ENCODE peak calls at places on chromosomes 4 and X, in eight cellular contexts. V is GM06990, Q is tibial artery, R is fibroblast of lung, L is coronary artery, F is AG04450, D is right lobe of liver, X is HL-60. N is an unnamed sample.

GRCh38 chr4:71355045-71355444 is 16.2 kb downstream of the SLC4A4 start:
- DNase-seq in X (no peak), L (no peak), R (no peak), D (no peak), Q (no peak), V (no peak), F (no peak), N (no peak)

GRCh38 chrX:74924449-74925209 is 623 bp downstream of the NEXMIF start:
- DNase-seq in F (no peak), Q (peak), L (no peak), R (peak), D (peak), X (peak), V (peak), N (peak)

GRCh38 chr4:21366840-21367239 is 581.7 kb downstream of the KCNIP4 start:
- DNase-seq in F (no peak), V (no peak), L (no peak), D (no peak), R (no peak), Q (no peak), X (no peak), N (no peak)

GRCh38 chr4:10095296-10095991 is 21.2 kb downstream of the WDR1 start:
- DNase-seq in L (no peak), Q (no peak), F (no peak), D (no peak), V (no peak), R (no peak), X (no peak), N (no peak)

GRCh38 chrX:56762220-56762619 is 33.2 kb downstream of the NBDY start:
- DNase-seq in V (no peak), L (no peak), Q (no peak), F (no peak), D (no peak), R (no peak), X (no peak), N (no peak)

GRCh38 chrX:267771-268261 is 13.4 kb upstream of the PLCXD1 start:
- DNase-seq in Q (peak), F (no peak), X (no peak), D (no peak), R (no peak), V (no peak), L (peak), N (peak)

GRCh38 chr4:120070191-120070590 is 3.5 kb upstream of the MAD2L1 start:
- DNase-seq in D (no peak), X (no peak), R (peak), Q (no peak), L (no peak), F (no peak), V (no peak), N (no peak)

GRCh38 chr4:54840992-54841768 is 183.4 kb downstream of the KIT start:
- DNase-seq in V (no peak), R (peak), L (no peak), Q (no peak), D (no peak), X (peak), F (no peak), N (no peak)

GRCh38 chr4:164318350-164318749 is 435.6 kb upstream of the SMIM31 start:
- DNase-seq in X (no peak), L (no peak), R (no peak), V (no peak), Q (no peak), D (no peak), F (no peak), N (no peak)

GRCh38 chr4:68451246-68452211 is 4.3 kb downstream of the TMPRSS11E start:
- DNase-seq in R (no peak), V (no peak), X (no peak), L (no peak), Q (no peak), D (no peak), F (no peak), N (no peak)

GRCh38 chr4:8242782-8243556 is 26.6 kb upstream of the HTRA3 start:
- DNase-seq in V (no peak), R (no peak), Q (no peak), D (peak), L (no peak), F (no peak), X (no peak), N (no peak)

GRCh38 chr4:69032847-69033638 is 63.2 kb upstream of the UGT2B7 start:
- DNase-seq in V (no peak), X (no peak), R (no peak), F (no peak), D (no peak), L (no peak), Q (no peak), N (no peak)

GRCh38 chrX:125374169-125374568 is 54.5 kb downstream of the TEX13C start:
- DNase-seq in L (no peak), D (no peak), X (no peak), V (no peak), R (no peak), Q (no peak), F (no peak), N (no peak)

GRCh38 chrX:32948130-32948529 is 263.2 kb downstream of the DMD start:
- DNase-seq in L (no peak), R (no peak), V (no peak), Q (no peak), D (no peak), F (no peak), X (no peak), N (no peak)

GRCh38 chr4:4377683-4378082 is 9.2 kb upstream of the NSG1 start:
- DNase-seq in R (no peak), D (peak), V (no peak), X (no peak), F (no peak), L (no peak), Q (no peak), N (no peak)

DNA sequence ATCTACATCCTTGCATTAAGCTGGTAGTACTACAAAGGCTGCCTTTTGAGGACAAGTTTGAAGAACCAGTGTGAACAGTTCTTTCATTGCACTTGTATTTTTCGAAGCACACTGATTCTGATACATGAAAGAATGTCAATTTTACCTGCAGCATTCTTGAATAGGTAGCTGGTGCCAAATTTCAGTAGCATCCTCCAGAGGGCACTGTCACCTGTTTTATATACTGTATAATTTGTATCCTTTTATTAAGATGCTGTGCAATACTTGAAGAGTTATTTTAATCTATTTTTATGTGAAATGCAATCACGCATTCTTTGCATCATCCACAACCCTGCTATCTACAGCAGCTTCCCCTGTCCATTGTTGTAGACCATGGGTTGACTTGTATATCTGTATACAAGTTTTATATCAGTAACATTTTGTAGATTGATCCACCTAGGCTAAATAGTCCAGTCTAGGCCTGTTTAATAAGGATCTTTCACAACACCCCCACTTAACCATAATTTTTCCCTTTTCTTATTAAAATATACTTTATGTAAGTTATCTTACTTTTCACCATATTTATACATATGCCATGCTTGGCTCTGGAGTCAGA is 325.7 kb downstream of the PCDH7 start:
- DNase-seq in L (no peak), F (no peak), Q (no peak), D (no peak), V (no peak), R (peak), X (no peak), N (no peak)
- TF ChIP-seq CTCF in L (no peak), F (peak), Q (peak), D (peak), V (peak), R (no peak), X (peak), N (peak)

DNA sequence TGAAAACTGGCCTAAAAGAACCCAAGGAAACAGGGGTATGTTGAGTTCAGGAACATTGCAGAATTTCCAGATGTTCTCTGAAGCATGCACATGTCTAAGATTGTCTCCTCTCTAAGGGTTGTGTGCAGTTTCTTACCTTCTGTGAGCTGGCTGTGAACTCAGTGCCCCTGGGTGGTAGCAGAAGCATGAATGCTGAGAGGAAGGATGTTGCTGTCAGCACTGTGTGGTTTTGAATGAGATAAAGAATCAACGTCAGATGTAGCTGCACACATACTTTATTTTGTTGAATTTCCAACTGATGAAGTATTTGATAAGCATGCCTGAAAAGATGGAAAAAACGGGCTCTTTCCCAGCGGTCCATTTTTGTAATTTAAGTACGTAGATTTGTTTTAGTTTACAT is 23.8 kb upstream of the CD38 start:
- DNase-seq in V (no peak), F (no peak), R (peak), D (no peak), Q (no peak), X (peak), L (no peak), N (no peak)
- H3K4me3 ChIP-seq in V (no peak), F (no peak), R (no peak), D (no peak), Q (no peak), X (no peak), L (no peak), N (no peak)

DNA sequence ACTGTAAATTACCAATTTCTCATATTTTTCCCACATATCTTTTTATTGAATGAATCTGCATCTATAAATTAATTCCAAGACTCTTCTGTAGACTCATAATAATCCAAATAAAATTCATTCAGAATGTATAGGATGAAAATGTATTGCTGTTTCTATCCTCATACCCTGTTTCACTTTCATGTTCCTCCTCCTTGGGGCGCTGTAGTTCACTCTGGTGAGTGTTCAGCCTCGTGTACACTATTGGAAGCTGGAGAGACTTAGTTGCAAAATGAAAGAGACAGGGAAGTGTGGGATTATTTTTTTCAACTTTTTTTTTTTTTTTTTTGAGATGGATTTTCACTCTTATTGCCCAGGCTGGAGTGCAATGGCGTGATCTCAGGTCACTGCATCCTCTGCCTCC is 296.1 kb downstream of the TLL1 start:
- DNase-seq in Q (no peak), V (no peak), D (no peak), F (no peak), L (no peak), X (no peak), R (no peak), N (no peak)
- TF ChIP-seq CTCF in Q (no peak), V (peak), D (no peak), F (peak), L (no peak), X (no peak), R (peak), N (no peak)

GRCh38 chrX:3526749-3527148 is 180.3 kb upstream of the MXRA5 start:
- DNase-seq in R (no peak), F (no peak), Q (no peak), D (no peak), V (no peak), X (no peak), L (no peak), N (no peak)
- H3K4me3 ChIP-seq in R (no peak), F (no peak), Q (no peak), D (no peak), V (no peak), X (no peak), L (no peak), N (no peak)

GRCh38 chr4:89558147-89558546 is 250.5 kb upstream of the GPRIN3 start:
- DNase-seq in F (no peak), L (no peak), D (no peak), X (no peak), Q (no peak), V (no peak), R (no peak), N (no peak)
- TF ChIP-seq CTCF in F (peak), L (no peak), D (no peak), X (no peak), Q (no peak), V (peak), R (peak), N (no peak)

GRCh38 chr4:3043272-3044020 is 30.9 kb downstream of the HTT-AS start:
- DNase-seq in L (peak), V (no peak), X (no peak), Q (no peak), R (no peak), F (no peak), D (no peak), N (no peak)

GRCh38 chr4:3039706-3040366 is 34.5 kb downstream of the HTT-AS start:
- DNase-seq in D (no peak), V (peak), Q (no peak), F (no peak), L (peak), X (no peak), R (no peak), N (no peak)

GRCh38 chr4:3041192-3042142 is 32.9 kb downstream of the HTT-AS start:
- DNase-seq in R (peak), D (peak), F (no peak), L (peak), Q (peak), V (peak), X (peak), N (peak)

GRCh38 chr4:3040447-3041191 is 33.7 kb downstream of the HTT-AS start:
- DNase-seq in X (no peak), R (no peak), D (no peak), V (peak), Q (no peak), F (no peak), L (peak), N (no peak)

DNA sequence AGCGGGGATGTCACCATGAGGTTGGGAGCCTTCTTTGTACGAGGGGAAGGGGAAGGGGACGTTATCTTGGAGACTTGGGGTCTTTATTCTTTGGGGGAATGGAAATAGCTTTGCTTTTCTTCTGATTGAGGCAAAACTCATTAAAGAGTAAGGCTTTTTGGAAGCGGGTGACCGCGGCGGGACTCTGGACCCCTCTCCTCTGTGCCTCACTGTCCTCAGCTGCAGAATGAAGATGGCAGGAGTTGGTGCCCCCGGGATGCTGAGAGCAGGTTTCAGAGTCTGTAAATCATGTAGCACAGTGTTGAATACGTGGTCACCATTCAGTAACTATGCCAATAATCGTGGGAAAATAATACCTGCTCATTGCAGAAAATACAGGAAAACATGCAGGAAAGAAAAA is 32.1 kb downstream of the HTT-AS start:
- DNase-seq in X (no peak), F (no peak), R (no peak), L (no peak), Q (no peak), D (no peak), V (no peak), N (no peak)
- H3K4me3 ChIP-seq in X (no peak), F (no peak), R (no peak), L (peak), Q (peak), D (peak), V (peak), N (peak)

DNA sequence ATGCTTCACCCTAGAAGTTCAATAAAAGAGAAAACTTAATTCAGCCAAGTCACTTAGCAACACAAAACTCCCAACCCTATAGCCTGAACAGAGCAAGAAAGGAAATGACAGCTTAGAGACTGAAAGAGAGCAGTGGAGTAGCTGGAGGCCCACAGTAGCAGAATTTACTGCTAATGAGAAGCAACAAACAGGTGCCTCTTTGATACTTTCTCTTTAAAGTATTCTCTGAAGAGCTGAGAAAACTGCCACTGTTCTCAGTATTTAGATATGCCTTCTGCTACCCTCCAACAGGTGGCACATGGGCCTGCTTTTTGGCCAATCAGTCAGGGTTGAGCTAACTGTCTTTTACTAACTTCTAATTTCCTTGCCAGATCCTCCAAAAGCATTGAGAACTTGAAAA is 240.0 kb downstream of the GPC3 start:
- DNase-seq in X (no peak), D (no peak), L (no peak), V (no peak), R (no peak), F (no peak), Q (no peak), N (no peak)
- TF ChIP-seq CTCF in X (no peak), D (no peak), L (no peak), V (peak), R (no peak), F (no peak), Q (no peak), N (no peak)

GRCh38 chrX:153551135-153551534 is 33.7 kb downstream of the ATP2B3 start:
- DNase-seq in F (no peak), L (no peak), V (no peak), D (no peak), X (no peak), R (no peak), Q (no peak), N (no peak)
- H3K4me3 ChIP-seq in F (no peak), L (no peak), V (no peak), D (no peak), X (no peak), R (no peak), Q (no peak), N (no peak)